ENCODE peak calls at places on chromosomes 12 and 14, in seven cellular contexts. H is GM13977, I is fibroblast of lung, Y is astrocyte of the cerebellum, W is GM12865, X is psoas muscle, C is prostate gland. R is an unnamed sample.

GRCh38 chr14:102500190-102500661 is 9.3 kb downstream of the ANKRD9 start:
- DNase-seq in H (no peak), I (peak; percentile 62), Y (peak; percentile 76), W (no peak), X (peak; percentile 84), C (peak; percentile 88), R (no peak)

GRCh38 chr14:54866588-54866987 is 36.0 kb downstream of the GCH1 start:
- DNase-seq in H (peak; percentile 45), I (no peak), Y (no peak), W (no peak), X (no peak), C (no peak), R (no peak)

GRCh38 chr14:24734917-24735500 is 101.0 kb upstream of the GZMB start:
- DNase-seq in H (peak; percentile 24), I (peak; percentile 49), Y (peak; percentile 50), W (peak; percentile 70), X (no peak), C (peak; percentile 71), R (no peak)

GRCh38 chr12:5333096-5333495 is 98.8 kb upstream of the NTF3 start:
- DNase-seq in H (no peak), I (no peak), Y (no peak), W (no peak), X (peak; percentile 19), C (no peak), R (no peak)

GRCh38 chr12:113757223-113758002 is 208.7 kb downstream of the RBM19 start:
- DNase-seq in H (no peak), I (no peak), Y (no peak), W (no peak), X (no peak), C (no peak), R (no peak)

GRCh38 chr12:102483466-102483865 is 3.1 kb upstream of the IGF1 start:
- DNase-seq in H (peak; percentile 45), I (no peak), Y (no peak), W (peak; percentile 88), X (no peak), C (no peak), R (peak; percentile 46)

GRCh38 chr14:71266994-71267636 is 359.9 kb downstream of the PCNX1 start:
- DNase-seq in H (peak; percentile 49), I (peak; percentile 82), Y (no peak), W (peak; percentile 79), X (no peak), C (no peak), R (peak; percentile 33)

GRCh38 chr12:116384175-116384574 is 106.7 kb upstream of the MED13L start:
- DNase-seq in H (no peak), I (no peak), Y (no peak), W (no peak), X (no peak), C (no peak), R (no peak)

GRCh38 chr12:64895541-64895940 is 71.1 kb downstream of the TBC1D30 start:
- DNase-seq in H (no peak), I (peak; percentile 46), Y (peak; percentile 9), W (no peak), X (no peak), C (no peak), R (no peak)

GRCh38 chr12:110676171-110676570 is 12.7 kb downstream of the HVCN1 start:
- DNase-seq in H (no peak), I (no peak), Y (no peak), W (no peak), X (no peak), C (no peak), R (no peak)

GRCh38 chr14:67926821-67927220 is 107.2 kb downstream of the RAD51B start:
- DNase-seq in H (no peak), I (no peak), Y (no peak), W (no peak), X (no peak), C (no peak), R (no peak)

GRCh38 chr14:77123381-77124344 is 17.9 kb downstream of the ZDHHC22 start:
- DNase-seq in H (no peak), I (no peak), Y (no peak), W (peak; percentile 32), X (no peak), C (peak; percentile 94), R (no peak)

GRCh38 chr12:26135571-26135970 is 10.7 kb upstream of the BHLHE41 start:
- DNase-seq in H (no peak), I (peak; percentile 61), Y (peak; percentile 55), W (no peak), X (no peak), C (no peak), R (no peak)

GRCh38 chr12:96190403-96191170 is 3.6 kb upstream of the ELK3 start:
- DNase-seq in H (no peak), I (peak; percentile 63), Y (no peak), W (peak; percentile 48), X (no peak), C (no peak), R (no peak)

GRCh38 chr12:32568241-32568640 is 110.9 kb upstream of the DNM1L start:
- DNase-seq in H (no peak), I (peak; percentile 97), Y (peak; percentile 76), W (no peak), X (no peak), C (no peak), R (no peak)

GRCh38 chr14:94176808-94177207 is 2.7 kb downstream of the PPP4R4 start:
- DNase-seq in H (no peak), I (no peak), Y (no peak), W (no peak), X (no peak), C (no peak), R (no peak)

GRCh38 chr12:462936-463705 is 3.4 kb downstream of the B4GALNT3 start:
- DNase-seq in H (no peak), I (peak; percentile 42), Y (no peak), W (no peak), X (no peak), C (peak; percentile 21), R (no peak)

GRCh38 chr12:111434680-111435338 is 29.1 kb downstream of the SH2B3 start:
- DNase-seq in H (peak; percentile 71), I (peak; percentile 76), Y (no peak), W (peak; percentile 93), X (peak; percentile 70), C (peak; percentile 36), R (peak; percentile 83)

GRCh38 chr12:14307004-14307403 is 58.5 kb upstream of the ATF7IP start:
- DNase-seq in H (no peak), I (no peak), Y (no peak), W (no peak), X (no peak), C (no peak), R (no peak)

GRCh38 chr14:50600849-50601248 is 40.9 kb downstream of the ATL1 start:
- DNase-seq in H (no peak), I (peak; percentile 43), Y (no peak), W (no peak), X (no peak), C (peak; percentile 23), R (no peak)

GRCh38 chr12:24066097-24066496 is 116.6 kb upstream of the SOX5 start:
- DNase-seq in H (no peak), I (no peak), Y (no peak), W (no peak), X (no peak), C (no peak), R (no peak)

GRCh38 chr12:48350249-48351021 is at the start of gene ZNF641:
- DNase-seq in H (peak; percentile 88), I (peak; percentile 74), Y (no peak), W (peak; percentile 85), X (peak; percentile 87), C (peak; percentile 82), R (peak; percentile 82)

GRCh38 chr14:42654707-42655106 is 1048.0 kb downstream of the LRFN5 start:
- DNase-seq in H (no peak), I (no peak), Y (no peak), W (no peak), X (no peak), C (no peak), R (no peak)
- TF ChIP-seq CTCF in H (no peak), I (no peak), Y (no peak), W (no peak), X (no peak), C (no peak), R (no peak)

GRCh38 chr14:30874120-30874998 is at the start of gene COCH:
- DNase-seq in H (peak; percentile 88), I (peak; percentile 18), Y (no peak), W (peak; percentile 87), X (peak; percentile 33), C (no peak), R (peak; percentile 87)
- TF ChIP-seq CTCF in H (peak; percentile 56), I (no peak), Y (peak; percentile 14), W (peak; percentile 56), X (peak; percentile 19), C (no peak), R (peak; percentile 19)

DNA sequence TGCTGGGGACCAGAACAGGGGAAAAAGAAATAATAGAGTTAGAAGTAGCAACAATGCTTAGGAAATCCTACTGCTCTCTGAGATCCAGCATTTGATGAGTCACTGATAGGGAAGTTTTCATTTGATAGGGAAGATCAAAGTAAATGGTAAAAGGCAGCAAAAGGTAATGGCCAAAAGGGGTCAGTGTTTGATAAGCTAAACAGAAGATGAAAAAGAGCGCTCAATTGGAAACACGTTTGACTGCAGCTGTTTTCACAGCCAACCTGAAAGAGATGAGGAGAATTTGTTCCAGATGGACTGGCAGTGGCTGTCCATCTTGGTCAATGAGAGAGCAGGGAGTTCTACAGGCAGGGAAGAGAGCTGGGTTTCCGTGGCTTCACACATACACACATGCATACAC is 264.2 kb downstream of the TMEM132C start:
- DNase-seq in H (no peak), I (no peak), Y (no peak), W (peak; percentile 33), X (no peak), C (no peak), R (no peak)
- TF ChIP-seq CTCF in H (no peak), I (no peak), Y (no peak), W (no peak), X (no peak), C (no peak), R (peak; percentile 19)

DNA sequence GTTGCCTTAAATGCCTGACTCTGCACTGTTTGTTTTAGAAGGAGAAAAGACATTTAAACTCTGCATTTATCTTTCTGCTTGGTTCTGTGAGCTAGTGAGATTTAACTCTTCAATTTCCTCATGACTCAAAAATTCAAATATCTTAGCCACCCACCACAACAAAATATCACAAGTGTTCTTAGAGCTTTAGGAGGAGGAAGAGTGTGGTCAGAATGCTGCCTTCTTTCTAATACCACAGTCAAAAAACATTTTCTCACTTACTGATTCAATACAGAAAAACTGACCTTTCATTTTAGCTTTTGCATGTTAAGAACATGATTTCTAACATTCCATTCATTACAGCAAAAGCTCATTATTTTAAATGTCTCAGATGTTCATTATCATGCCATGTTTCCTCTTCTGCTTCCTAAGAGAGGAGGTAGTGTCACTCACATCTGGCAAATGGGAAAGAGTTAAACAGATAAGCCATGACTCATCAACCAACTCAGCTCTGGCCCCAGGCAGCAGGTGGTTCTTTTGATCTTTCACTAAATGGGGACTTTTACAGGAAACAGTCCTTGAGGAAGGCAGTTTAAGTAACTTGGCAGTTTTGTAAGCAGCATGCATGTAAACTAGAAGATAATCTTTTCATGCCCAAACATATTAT is 56.4 kb upstream of the RNU6-8 start:
- DNase-seq in H (peak; percentile 33), I (peak; percentile 82), Y (peak; percentile 22), W (peak; percentile 84), X (no peak), C (no peak), R (peak; percentile 43)
- TF ChIP-seq CTCF in H (no peak), I (no peak), Y (no peak), W (no peak), X (no peak), C (no peak), R (no peak)

R was measured in GM06990.